ENCODE peak calls at places on chromosome 21, in five cellular contexts. Q, K, V, D and H are unnamed samples. For H3K27me3, the result is how much of the 10 kb centered on the place peaks cover.

GRCh38 chr21:20822559-20823133 is 175.6 kb upstream of the NCAM2 start:
- DNase-seq in Q (no peak), D (no peak), K (peak), V (no peak), H (no peak)

GRCh38 chr21:40143822-40144525 is 276.7 kb downstream of the PCP4 start:
- DNase-seq in K (peak), D (peak), Q (peak), V (peak), H (peak)

GRCh38 chr21:29145354-29145782 is 14.9 kb downstream of the MAP3K7CL start:
- DNase-seq in D (no peak), V (no peak), K (no peak), Q (peak), H (peak)

GRCh38 chr21:26835027-26835713 is 10.0 kb downstream of the ADAMTS1 start:
- DNase-seq in K (no peak), V (no peak), Q (peak), D (no peak), H (peak)

GRCh38 chr21:37503848-37504467 is 137.4 kb downstream of the DYRK1A start:
- DNase-seq in Q (no peak), V (no peak), K (no peak), D (no peak), H (peak)

GRCh38 chr21:31543191-31543590 is 116.3 kb upstream of the SOD1 start:
- DNase-seq in Q (no peak), K (no peak), D (no peak), V (no peak), H (peak)

GRCh38 chr21:25244735-25245134 is 362.5 kb downstream of the MRPL39 start:
- DNase-seq in V (no peak), D (no peak), K (no peak), Q (no peak), H (no peak)

GRCh38 chr21:39037807-39038405 is 145.3 kb downstream of the PSMG1 start:
- DNase-seq in D (peak), Q (no peak), K (no peak), V (peak), H (peak)

GRCh38 chr21:28344985-28345384 is 647.7 kb downstream of the LTN1 start:
- DNase-seq in K (no peak), Q (no peak), D (no peak), V (no peak), H (no peak)

GRCh38 chr21:26842300-26842699 is 2.9 kb downstream of the ADAMTS1 start:
- DNase-seq in Q (no peak), K (no peak), V (no peak), D (no peak), H (peak)

GRCh38 chr21:39663742-39664492 is 51.2 kb downstream of the B3GALT5 start:
- DNase-seq in D (no peak), V (no peak), Q (no peak), K (no peak), H (no peak)

GRCh38 chr21:31338892-31339368 is 5.1 kb downstream of the TIAM1 start:
- DNase-seq in Q (no peak), D (no peak), V (no peak), K (no peak), H (no peak)

GRCh38 chr21:43613755-43614638 is 45.3 kb downstream of the HSF2BP start:
- DNase-seq in D (no peak), K (no peak), Q (no peak), V (no peak), H (peak)

GRCh38 chr21:38631171-38631570 is 132.9 kb upstream of the ERG start:
- DNase-seq in V (no peak), D (no peak), Q (no peak), K (no peak), H (no peak)

GRCh38 chr21:38359835-38360234 is 103.0 kb downstream of the KCNJ15 start:
- DNase-seq in Q (no peak), V (no peak), D (no peak), K (no peak), H (no peak)

GRCh38 chr21:36408568-36408967 is 23.4 kb downstream of the CHAF1B start:
- DNase-seq in Q (peak), K (no peak), V (no peak), D (no peak), H (no peak)

GRCh38 chr21:31334648-31335121 is 9.4 kb downstream of the TIAM1 start:
- DNase-seq in K (no peak), D (no peak), V (no peak), Q (no peak), H (no peak)

DNA sequence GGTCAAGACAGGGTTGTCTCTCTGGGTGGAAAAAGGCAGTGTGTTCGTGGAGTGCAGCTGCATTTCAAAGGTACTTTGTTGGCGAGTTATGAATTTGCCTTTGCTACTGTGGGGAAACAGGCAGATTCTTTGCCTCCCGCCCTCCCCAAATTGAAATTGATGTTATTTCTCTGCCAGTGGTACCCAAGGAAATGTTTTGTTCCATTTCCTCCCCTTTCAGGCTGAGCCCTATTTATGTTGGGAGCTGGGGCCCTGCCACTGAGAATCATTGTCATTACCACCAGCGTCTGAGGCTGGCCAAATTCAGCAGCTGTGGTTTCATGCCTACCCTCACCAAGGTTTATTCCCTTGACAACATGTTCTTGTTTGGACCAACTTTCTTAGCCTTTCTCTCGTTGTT is 48.5 kb upstream of the OLIG2 start:
- DNase-seq in K (no peak), V (no peak), Q (no peak), D (no peak), H (no peak)
- H3K27me3 ChIP-seq in K (under half), V (under half), Q (under half), D (under half), H (half or more)

GRCh38 chr21:46459356-46460112 is 843 bp downstream of the DIP2A start:
- DNase-seq in Q (no peak), V (peak), D (peak), K (no peak), H (peak)

GRCh38 chr21:46457801-46458314 is 833 bp upstream of the DIP2A start:
- DNase-seq in V (peak), D (no peak), K (no peak), Q (no peak), H (peak)

GRCh38 chr21:46459024-46459355 is 299 bp downstream of the DIP2A start:
- DNase-seq in V (no peak), Q (no peak), D (no peak), K (no peak), H (no peak)

GRCh38 chr21:46456750-46457149 is 1.9 kb upstream of the DIP2A start:
- DNase-seq in D (no peak), K (no peak), Q (no peak), V (no peak), H (no peak)

GRCh38 chr21:46458315-46459023 is at the start of gene DIP2A:
- DNase-seq in D (peak), Q (peak), K (peak), V (peak), H (peak)
- H4K8ac ChIP-seq in D (peak), Q (peak), K (peak), V (no peak), H (peak)

DNA sequence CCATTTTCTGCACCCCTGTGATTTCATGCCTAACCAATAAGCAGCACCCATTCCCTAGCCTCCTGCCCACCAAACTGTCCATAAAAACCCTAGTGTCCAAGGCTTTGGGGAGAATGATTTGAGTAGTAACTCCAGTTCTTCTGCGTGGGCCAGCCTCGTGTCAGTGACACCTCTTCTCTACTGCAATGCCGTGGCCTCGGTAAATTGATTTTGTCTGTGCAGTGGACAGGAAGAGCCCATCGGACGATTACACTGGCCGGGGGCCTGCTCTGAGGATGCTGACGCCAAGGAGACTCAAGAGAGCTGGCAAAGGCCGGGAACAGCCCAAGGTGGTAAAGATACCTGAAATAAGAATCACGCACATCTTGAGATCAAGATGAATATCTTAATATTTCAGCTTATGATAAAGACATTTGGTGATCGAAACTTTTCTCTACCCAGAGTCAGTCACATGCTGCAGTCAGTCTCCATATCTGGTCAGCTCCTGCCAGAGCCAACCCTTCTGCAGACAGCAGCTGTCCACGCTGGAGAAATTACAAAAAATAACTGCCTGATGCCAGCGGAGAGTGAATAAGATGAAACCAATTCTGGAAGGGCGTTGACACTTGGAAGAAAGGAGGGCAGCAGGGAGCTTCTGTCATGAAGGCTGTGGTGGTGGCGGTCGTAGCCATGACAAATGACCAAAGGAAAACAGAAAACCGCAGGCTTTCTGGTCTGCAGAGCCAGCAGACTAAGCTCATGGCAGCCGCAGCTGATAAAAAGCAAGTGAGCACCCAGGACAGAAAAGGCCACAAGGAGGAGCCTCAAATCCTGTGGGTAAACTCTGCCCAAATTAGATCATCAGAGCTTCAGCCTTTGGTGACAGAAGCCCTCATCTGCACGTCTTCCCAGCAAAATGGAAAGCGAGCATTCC is 29.1 kb downstream of the RSPH1 start:
- DNase-seq in D (no peak), V (peak), Q (peak), K (no peak), H (peak)
- H2BK12ac ChIP-seq in D (no peak), V (no peak), Q (no peak), K (no peak), H (no peak)

GRCh38 chr21:45253633-45254556 is 33.8 kb downstream of the POFUT2 start:
- DNase-seq in D (peak), Q (no peak), V (no peak), K (no peak), H (no peak)

GRCh38 chr21:45256912-45257672 is 30.6 kb downstream of the POFUT2 start:
- DNase-seq in K (no peak), Q (no peak), D (peak), V (peak), H (no peak)

GRCh38 chr21:45256021-45256911 is 31.4 kb downstream of the POFUT2 start:
- DNase-seq in D (peak), Q (no peak), K (no peak), V (peak), H (no peak)

GRCh38 chr21:45254557-45254930 is 33.2 kb downstream of the POFUT2 start:
- DNase-seq in V (no peak), Q (no peak), K (no peak), D (no peak), H (no peak)

GRCh38 chr21:45255381-45256020 is 32.2 kb downstream of the POFUT2 start:
- DNase-seq in D (peak), Q (no peak), K (no peak), V (peak), H (no peak)
- H3K27me3 ChIP-seq in D (under half), Q (under half), K (under half), V (under half), H (under half)

GRCh38 chr21:34999397-34999941 is 49.6 kb downstream of the RUNX1 start:
- DNase-seq in V (no peak), K (no peak), Q (no peak), D (no peak), H (no peak)
- H4K8ac ChIP-seq in V (no peak), K (no peak), Q (no peak), D (peak), H (no peak)